ENCODE peak calls at places on chromosomes 12 and 14, in four cellular contexts. S, R, P and Q are unnamed samples.

GRCh38 chr14:72775923-72776554 is 117.9 kb downstream of the DPF3 start:
- DNase-seq in S (no peak), P (no peak), R (no peak), Q (no peak)

GRCh38 chr12:94592080-94592479 is 58.3 kb downstream of the TMCC3 start:
- DNase-seq in S (no peak), R (no peak), P (no peak), Q (no peak)

GRCh38 chr12:70074510-70074909 is 168.7 kb upstream of the CNOT2 start:
- DNase-seq in R (no peak), P (no peak), S (no peak), Q (no peak)

GRCh38 chr12:106138646-106139421 is at the start of gene NUAK1:
- DNase-seq in S (peak), R (peak), P (peak), Q (peak)

GRCh38 chr12:131147894-131148293 is 194.2 kb downstream of the ADGRD1 start:
- DNase-seq in P (no peak), R (no peak), S (no peak), Q (no peak)

GRCh38 chr12:103956515-103957027 is 9.1 kb upstream of the TDG start:
- DNase-seq in S (no peak), R (peak), P (no peak), Q (no peak)

GRCh38 chr14:39467889-39468524 is 35.8 kb upstream of the FBXO33 start:
- DNase-seq in S (no peak), P (peak), R (peak), Q (peak)

GRCh38 chr12:124481257-124481750 is 86.1 kb downstream of the NCOR2 start:
- DNase-seq in P (no peak), S (no peak), R (no peak), Q (no peak)

GRCh38 chr12:107411792-107412535 is 273.6 kb upstream of the PWP1 start:
- DNase-seq in P (peak), S (no peak), R (no peak), Q (peak)

GRCh38 chr12:127496255-127496654 is 770.7 kb upstream of the TMEM132C start:
- DNase-seq in P (no peak), S (no peak), R (no peak), Q (no peak)
- TF ChIP-seq CTCF in P (no peak), S (no peak), R (no peak), Q (no peak)

GRCh38 chr14:31911160-31911559 is 165.9 kb upstream of the ARHGAP5 start:
- DNase-seq in S (no peak), R (no peak), P (no peak), Q (no peak)
- H3K4me3 ChIP-seq in S (no peak), R (no peak), P (no peak), Q (no peak)

DNA sequence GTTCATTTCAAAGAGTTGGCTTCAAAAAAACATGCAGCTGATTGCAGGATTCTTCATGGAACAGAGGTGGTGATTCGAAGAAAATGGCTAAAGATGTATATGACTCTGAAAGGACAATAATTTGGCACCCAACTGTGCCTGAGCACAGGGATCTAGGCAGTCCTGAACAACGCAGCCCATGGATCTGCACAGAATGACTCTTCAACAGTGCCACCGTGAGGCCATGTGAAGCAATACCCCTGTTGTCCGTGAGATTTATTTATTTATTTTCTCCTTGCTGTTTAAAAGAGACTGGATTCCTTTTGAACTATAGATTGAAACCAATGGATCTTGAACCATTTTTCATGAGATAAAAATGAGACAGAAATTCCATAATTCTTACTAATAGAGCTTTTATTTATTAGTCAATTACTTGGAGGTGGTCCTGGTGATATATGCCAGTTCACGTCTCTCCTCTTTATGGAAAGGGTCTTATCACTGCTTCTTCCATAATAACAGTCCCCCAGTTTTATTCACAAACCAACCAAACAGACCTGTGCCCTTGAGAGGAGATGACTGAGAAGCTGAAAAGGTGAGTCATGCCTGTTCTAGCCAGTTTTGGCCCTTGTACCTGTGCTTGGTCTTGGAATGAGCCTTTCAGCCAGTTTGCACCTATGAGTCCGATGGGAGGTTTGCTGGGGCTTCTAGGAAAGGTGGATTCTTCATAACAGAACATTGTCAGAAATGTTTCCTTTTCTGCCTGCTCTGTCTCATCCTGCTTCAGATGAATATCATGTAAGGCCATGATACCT is 1598.3 kb downstream of the AACS start:
- DNase-seq in P (no peak), R (no peak), S (no peak), Q (no peak)
- TF ChIP-seq CTCF in P (no peak), R (no peak), S (no peak), Q (peak)

GRCh38 chr14:63855272-63855671 is 2.5 kb downstream of the SYNE2 start:
- DNase-seq in S (no peak), P (no peak), R (no peak), Q (no peak)
- H3K4me3 ChIP-seq in S (no peak), P (no peak), R (no peak), Q (no peak)

GRCh38 chr12:132314516-132315233 is 14.7 kb downstream of the GALNT9 start:
- DNase-seq in S (no peak), R (no peak), P (no peak), Q (no peak)
- TF ChIP-seq CTCF in S (no peak), R (no peak), P (no peak), Q (no peak)

GRCh38 chr12:6612652-6613014 is 5.5 kb upstream of the CHD4 start:
- DNase-seq in P (no peak), R (no peak), S (no peak), Q (no peak)

GRCh38 chr12:6612247-6612646 is 5.1 kb upstream of the CHD4 start:
- DNase-seq in P (no peak), S (peak), R (no peak), Q (no peak)

GRCh38 chr12:6614513-6615177 is 7.5 kb upstream of the CHD4 start:
- DNase-seq in S (no peak), P (no peak), R (no peak), Q (no peak)

GRCh38 chr12:6613776-6614512 is 6.8 kb upstream of the CHD4 start:
- DNase-seq in P (peak), R (peak), S (peak), Q (peak)

GRCh38 chr12:6613015-6613775 is 6.0 kb upstream of the CHD4 start:
- DNase-seq in R (peak), P (peak), S (peak), Q (peak)
- H3K4me3 ChIP-seq in R (no peak), P (no peak), S (peak), Q (peak)

DNA sequence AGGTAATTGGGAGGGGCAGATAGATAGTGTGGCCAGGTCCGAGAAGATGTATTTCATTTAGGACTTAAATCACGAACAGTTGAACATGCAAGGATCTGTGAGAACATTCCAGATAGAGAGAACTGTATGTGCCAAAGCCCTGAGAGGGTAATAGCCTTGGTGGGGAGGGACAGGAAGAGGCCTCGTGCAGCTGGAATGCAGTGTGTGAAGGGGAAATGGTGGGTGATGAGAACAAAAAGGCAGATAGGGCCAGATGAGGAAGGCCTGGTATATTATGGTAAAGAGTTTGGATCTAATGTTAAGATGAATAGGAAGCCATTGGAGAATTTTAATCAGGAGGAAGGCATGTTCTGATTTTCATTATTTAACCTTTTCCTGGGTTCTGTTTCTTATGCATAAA is 136.3 kb downstream of the TPH2 start:
- DNase-seq in S (no peak), R (no peak), P (no peak), Q (no peak)
- TF ChIP-seq CTCF in S (no peak), R (no peak), P (no peak), Q (no peak)

GRCh38 chr12:52080403-52081201 is 1.1 kb downstream of the SMIM41 start:
- DNase-seq in R (no peak), S (no peak), P (no peak), Q (no peak)
- H3K4me3 ChIP-seq in R (peak), S (peak), P (no peak), Q (no peak)